ENCODE peak calls at places on chromosomes 7 and 10, in six cellular contexts. Q, B, H, K, E and M are unnamed samples.

GRCh38 chr10:104301907-104302690 is 33.1 kb downstream of the GSTO2 start:
- DNase-seq in Q (no peak), B (no peak), H (no peak), K (no peak), E (no peak), M (no peak)

GRCh38 chr7:83677180-83677866 is 28.4 kb upstream of the SEMA3E start:
- DNase-seq in Q (peak), B (peak), H (peak), K (no peak), E (no peak), M (peak)

GRCh38 chr7:88835147-88835728 is 39.7 kb upstream of the TEX47 start:
- DNase-seq in Q (no peak), B (peak), H (peak), K (no peak), E (peak), M (no peak)

GRCh38 chr7:130975731-130976130 is 241.7 kb upstream of the KLF14 start:
- DNase-seq in Q (no peak), B (no peak), H (no peak), K (no peak), E (no peak), M (no peak)

GRCh38 chr10:64486149-64486548 is 964.9 kb downstream of the REEP3 start:
- DNase-seq in Q (no peak), B (no peak), H (peak), K (no peak), E (no peak), M (no peak)

GRCh38 chr10:7671121-7671520 is 4.4 kb upstream of the ITIH5 start:
- DNase-seq in Q (no peak), B (no peak), H (no peak), K (no peak), E (no peak), M (no peak)

GRCh38 chr10:73017955-73018480 is 63.4 kb upstream of the PLA2G12B start:
- DNase-seq in Q (no peak), B (no peak), H (no peak), K (no peak), E (no peak), M (no peak)

GRCh38 chr7:112649560-112649959 is 140.6 kb downstream of the TMEM168 start:
- DNase-seq in Q (no peak), B (no peak), H (peak), K (no peak), E (no peak), M (peak)

GRCh38 chr10:96413151-96413787 is 54.5 kb upstream of the OPALIN start:
- DNase-seq in Q (no peak), B (no peak), H (no peak), K (no peak), E (no peak), M (no peak)

GRCh38 chr7:7276151-7276550 is 93.8 kb downstream of the C1GALT1 start:
- DNase-seq in Q (no peak), B (no peak), H (no peak), K (no peak), E (no peak), M (no peak)

GRCh38 chr7:2140216-2140870 is 92.4 kb downstream of the MAD1L1 start:
- DNase-seq in Q (no peak), B (no peak), H (no peak), K (no peak), E (no peak), M (no peak)

GRCh38 chr7:98399462-98399861 is 1.4 kb downstream of the BAIAP2L1 start:
- DNase-seq in Q (no peak), B (no peak), H (peak), K (no peak), E (no peak), M (peak)

GRCh38 chr10:1148855-1149620 is 92.9 kb downstream of the WDR37 start:
- DNase-seq in Q (no peak), B (no peak), H (no peak), K (no peak), E (no peak), M (no peak)

GRCh38 chr10:132464256-132465192 is 67.5 kb downstream of the PWWP2B start:
- DNase-seq in Q (no peak), B (no peak), H (no peak), K (peak), E (peak), M (peak)

GRCh38 chr10:78623577-78624215 is 445.1 kb upstream of the ZMIZ1 start:
- DNase-seq in Q (peak), B (peak), H (peak), K (no peak), E (no peak), M (peak)

GRCh38 chr7:129008645-129009414 is 46.1 kb downstream of the TNPO3 start:
- DNase-seq in Q (no peak), B (no peak), H (no peak), K (no peak), E (no peak), M (no peak)

GRCh38 chr7:142498364-142498763 is 240.5 kb upstream of the PRSS58 start:
- DNase-seq in Q (no peak), B (no peak), H (no peak), K (no peak), E (no peak), M (no peak)

GRCh38 chr10:86659161-86659691 is 4.9 kb downstream of the OPN4 start:
- DNase-seq in Q (no peak), B (no peak), H (no peak), K (no peak), E (peak), M (no peak)

GRCh38 chr10:106894675-106895074 is 269.8 kb downstream of the SORCS1 start:
- DNase-seq in Q (no peak), B (no peak), H (no peak), K (no peak), E (no peak), M (no peak)

GRCh38 chr10:96124230-96125141 is 5.6 kb upstream of the ZNF518A start:
- DNase-seq in Q (no peak), B (peak), H (no peak), K (no peak), E (peak), M (peak)

GRCh38 chr10:131975796-131976195 is 5.9 kb downstream of the BNIP3 start:
- DNase-seq in Q (no peak), B (no peak), H (no peak), K (no peak), E (no peak), M (no peak)

GRCh38 chr7:137462074-137462715 is 118.7 kb upstream of the PTN start:
- DNase-seq in Q (no peak), B (no peak), H (peak), K (no peak), E (no peak), M (peak)

GRCh38 chr10:36349445-36350063 is 707.5 kb upstream of the FZD8 start:
- DNase-seq in Q (peak), B (no peak), H (no peak), K (no peak), E (no peak), M (no peak)
- TF ChIP-seq CTCF in Q (no peak), B (no peak), H (no peak), K (no peak), E (no peak), M (no peak)

GRCh38 chr7:121605297-121605640 is 209.2 kb upstream of the FAM3C start:
- DNase-seq in Q (no peak), B (peak), H (peak), K (no peak), E (no peak), M (no peak)
- TF ChIP-seq CTCF in Q (no peak), B (no peak), H (peak), K (no peak), E (peak), M (no peak)

GRCh38 chr10:6578221-6579192 is 1.6 kb downstream of the PRKCQ start:
- DNase-seq in Q (no peak), B (no peak), H (no peak), K (no peak), E (no peak), M (no peak)
- TF ChIP-seq CTCF in Q (no peak), B (no peak), H (no peak), K (no peak), E (no peak), M (no peak)

GRCh38 chr10:121380211-121380610 is 218.0 kb downstream of the FGFR2 start:
- DNase-seq in Q (no peak), B (no peak), H (no peak), K (no peak), E (no peak), M (no peak)
- TF ChIP-seq CTCF in Q (no peak), B (no peak), H (no peak), K (no peak), E (no peak), M (no peak)

GRCh38 chr10:100728928-100729876 is 16.2 kb upstream of the PAX2 start:
- DNase-seq in Q (no peak), B (peak), H (peak), K (no peak), E (peak), M (no peak)
- TF ChIP-seq CTCF in Q (peak), B (no peak), H (peak), K (peak), E (peak), M (no peak)

DNA sequence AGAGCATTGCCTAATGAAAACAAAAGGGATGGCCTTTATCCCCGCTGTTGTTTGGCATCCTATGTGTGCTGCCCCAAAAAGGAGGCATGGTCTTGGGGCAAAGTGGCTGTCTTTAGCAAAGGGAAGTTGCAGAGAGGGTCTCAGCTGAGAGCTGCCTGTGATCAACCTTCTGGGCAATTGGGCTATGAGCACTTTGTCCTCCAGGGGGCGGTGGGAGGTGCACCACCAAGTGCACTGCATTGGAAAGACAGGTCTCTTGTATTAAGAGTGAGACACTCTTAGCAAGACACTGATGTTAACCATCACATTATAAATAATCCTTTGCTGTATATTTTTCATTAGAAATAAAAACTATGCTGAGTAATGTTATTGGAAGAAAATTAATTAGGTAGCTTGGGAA is 314.8 kb downstream of the POM121L12 start:
- DNase-seq in Q (no peak), B (peak), H (peak), K (no peak), E (peak), M (no peak)
- TF ChIP-seq CTCF in Q (peak), B (no peak), H (peak), K (no peak), E (peak), M (no peak)